ENCODE peak calls at places on chromosomes 13 and 19, in ten cellular contexts. One of them, this sample, is unnamed.

GRCh38 chr19:47284324-47284899 is 9.7 kb downstream of the INAFM1 start:
- DNase-seq in IMR-90: peak; percentile 68
- DNase-seq in transverse colon: no peak
- DNase-seq in K562: peak; percentile 42
- DNase-seq in heart left ventricle: no peak
- DNase-seq in esophagus squamous epithelium: no peak
- DNase-seq in GM12891: no peak
- DNase-seq in H1: no peak
- DNase-seq in breast epithelium: no peak
- DNase-seq in suprapubic skin: no peak
- DNase-seq in this sample: no peak

GRCh38 chr13:82867284-82867683 is 1015.0 kb downstream of the SLITRK1 start:
- DNase-seq in transverse colon: no peak
- DNase-seq in esophagus squamous epithelium: no peak
- DNase-seq in suprapubic skin: no peak
- DNase-seq in K562: no peak
- DNase-seq in GM12891: no peak
- DNase-seq in breast epithelium: no peak
- DNase-seq in IMR-90: no peak
- DNase-seq in H1: no peak
- DNase-seq in heart left ventricle: no peak
- DNase-seq in this sample: no peak

GRCh38 chr19:10006752-10007323 is 3.5 kb downstream of the COL5A3 start:
- DNase-seq in IMR-90: no peak
- DNase-seq in breast epithelium: no peak
- DNase-seq in suprapubic skin: no peak
- DNase-seq in GM12891: no peak
- DNase-seq in esophagus squamous epithelium: no peak
- DNase-seq in transverse colon: no peak
- DNase-seq in K562: no peak
- DNase-seq in H1: no peak
- DNase-seq in heart left ventricle: no peak
- DNase-seq in this sample: no peak

GRCh38 chr19:35017507-35017906 is 12.8 kb upstream of the SCN1B start:
- DNase-seq in esophagus squamous epithelium: no peak
- DNase-seq in H1: no peak
- DNase-seq in K562: no peak
- DNase-seq in breast epithelium: no peak
- DNase-seq in heart left ventricle: no peak
- DNase-seq in suprapubic skin: peak; percentile 47
- DNase-seq in IMR-90: no peak
- DNase-seq in transverse colon: no peak
- DNase-seq in GM12891: no peak
- DNase-seq in this sample: no peak

GRCh38 chr19:56273563-56274117 is 1.1 kb downstream of the EDDM13 start:
- DNase-seq in IMR-90: peak; percentile 45
- DNase-seq in H1: no peak
- DNase-seq in transverse colon: no peak
- DNase-seq in esophagus squamous epithelium: no peak
- DNase-seq in K562: no peak
- DNase-seq in heart left ventricle: no peak
- DNase-seq in suprapubic skin: no peak
- DNase-seq in GM12891: no peak
- DNase-seq in breast epithelium: no peak
- DNase-seq in this sample: no peak

GRCh38 chr19:14763497-14764145 is 14.7 kb downstream of the ADGRE2 start:
- DNase-seq in breast epithelium: no peak
- DNase-seq in GM12891: no peak
- DNase-seq in IMR-90: no peak
- DNase-seq in heart left ventricle: no peak
- DNase-seq in H1: no peak
- DNase-seq in esophagus squamous epithelium: no peak
- DNase-seq in transverse colon: no peak
- DNase-seq in suprapubic skin: no peak
- DNase-seq in K562: no peak
- DNase-seq in this sample: no peak

GRCh38 chr13:46354143-46355087 is 32.6 kb downstream of the RUBCNL start:
- DNase-seq in suprapubic skin: no peak
- DNase-seq in heart left ventricle: no peak
- DNase-seq in breast epithelium: no peak
- DNase-seq in GM12891: no peak
- DNase-seq in esophagus squamous epithelium: no peak
- DNase-seq in transverse colon: no peak
- DNase-seq in K562: no peak
- DNase-seq in IMR-90: peak; percentile 88
- DNase-seq in H1: no peak
- DNase-seq in this sample: no peak

GRCh38 chr13:109985871-109986270 is 199.5 kb upstream of the IRS2 start:
- DNase-seq in GM12891: no peak
- DNase-seq in K562: no peak
- DNase-seq in breast epithelium: no peak
- DNase-seq in esophagus squamous epithelium: no peak
- DNase-seq in heart left ventricle: no peak
- DNase-seq in IMR-90: peak; percentile 23
- DNase-seq in suprapubic skin: no peak
- DNase-seq in H1: no peak
- DNase-seq in transverse colon: no peak
- DNase-seq in this sample: no peak

GRCh38 chr13:21736926-21737325 is 66.1 kb downstream of the FGF9 start:
- DNase-seq in transverse colon: no peak
- DNase-seq in heart left ventricle: no peak
- DNase-seq in IMR-90: no peak
- DNase-seq in suprapubic skin: no peak
- DNase-seq in K562: no peak
- DNase-seq in esophagus squamous epithelium: no peak
- DNase-seq in GM12891: no peak
- DNase-seq in breast epithelium: no peak
- DNase-seq in H1: no peak
- DNase-seq in this sample: no peak

GRCh38 chr13:98307744-98308524 is 130.9 kb upstream of the RNF113B start:
- DNase-seq in K562: no peak
- DNase-seq in IMR-90: peak; percentile 88
- DNase-seq in suprapubic skin: no peak
- DNase-seq in esophagus squamous epithelium: no peak
- DNase-seq in heart left ventricle: peak; percentile 40
- DNase-seq in H1: no peak
- DNase-seq in breast epithelium: no peak
- DNase-seq in GM12891: no peak
- DNase-seq in transverse colon: no peak
- DNase-seq in this sample: no peak

GRCh38 chr13:100808848-100809247 is 134.3 kb upstream of the TMTC4 start:
- DNase-seq in suprapubic skin: no peak
- DNase-seq in esophagus squamous epithelium: no peak
- DNase-seq in transverse colon: no peak
- DNase-seq in GM12891: no peak
- DNase-seq in IMR-90: no peak
- DNase-seq in breast epithelium: no peak
- DNase-seq in heart left ventricle: no peak
- DNase-seq in H1: no peak
- DNase-seq in K562: no peak
- DNase-seq in this sample: no peak

GRCh38 chr19:4297901-4298771 is 4.1 kb downstream of the TMIGD2 start:
- DNase-seq in K562: no peak
- DNase-seq in heart left ventricle: no peak
- DNase-seq in esophagus squamous epithelium: no peak
- DNase-seq in H1: no peak
- DNase-seq in transverse colon: no peak
- DNase-seq in GM12891: no peak
- DNase-seq in suprapubic skin: no peak
- DNase-seq in IMR-90: no peak
- DNase-seq in breast epithelium: no peak
- DNase-seq in this sample: no peak

GRCh38 chr13:87035538-87035937 is 635.6 kb upstream of the SLITRK5 start:
- DNase-seq in suprapubic skin: no peak
- DNase-seq in breast epithelium: no peak
- DNase-seq in H1: no peak
- DNase-seq in transverse colon: no peak
- DNase-seq in esophagus squamous epithelium: no peak
- DNase-seq in IMR-90: no peak
- DNase-seq in GM12891: no peak
- DNase-seq in K562: no peak
- DNase-seq in heart left ventricle: no peak
- DNase-seq in this sample: no peak

GRCh38 chr19:48135411-48135810 is 24.8 kb upstream of the PLA2G4C start:
- DNase-seq in heart left ventricle: no peak
- DNase-seq in esophagus squamous epithelium: no peak
- DNase-seq in K562: no peak
- DNase-seq in suprapubic skin: no peak
- DNase-seq in H1: no peak
- DNase-seq in breast epithelium: no peak
- DNase-seq in transverse colon: no peak
- DNase-seq in IMR-90: no peak
- DNase-seq in GM12891: no peak
- DNase-seq in this sample: no peak

GRCh38 chr13:93727301-93728141 is 500.9 kb downstream of the GPC6 start:
- DNase-seq in GM12891: no peak
- DNase-seq in esophagus squamous epithelium: no peak
- DNase-seq in H1: no peak
- DNase-seq in transverse colon: no peak
- DNase-seq in heart left ventricle: no peak
- DNase-seq in suprapubic skin: no peak
- DNase-seq in breast epithelium: no peak
- DNase-seq in K562: no peak
- DNase-seq in IMR-90: peak; percentile 82
- DNase-seq in this sample: no peak

GRCh38 chr19:17340302-17340870 is 3.0 kb downstream of the GTPBP3 start:
- DNase-seq in esophagus squamous epithelium: no peak
- DNase-seq in breast epithelium: no peak
- DNase-seq in K562: peak; percentile 22
- DNase-seq in suprapubic skin: peak; percentile 67
- DNase-seq in GM12891: no peak
- DNase-seq in transverse colon: peak; percentile 88
- DNase-seq in H1: peak; percentile 77
- DNase-seq in IMR-90: no peak
- DNase-seq in heart left ventricle: no peak
- DNase-seq in this sample: peak; percentile 93

GRCh38 chr19:17341386-17341785 is 4.0 kb downstream of the GTPBP3 start:
- DNase-seq in GM12891: no peak
- DNase-seq in transverse colon: no peak
- DNase-seq in IMR-90: no peak
- DNase-seq in esophagus squamous epithelium: no peak
- DNase-seq in H1: no peak
- DNase-seq in heart left ventricle: no peak
- DNase-seq in breast epithelium: no peak
- DNase-seq in K562: no peak
- DNase-seq in suprapubic skin: no peak
- DNase-seq in this sample: no peak

GRCh38 chr19:17339088-17339741 is 1.9 kb downstream of the GTPBP3 start:
- DNase-seq in GM12891: no peak
- DNase-seq in heart left ventricle: no peak
- DNase-seq in esophagus squamous epithelium: no peak
- DNase-seq in breast epithelium: no peak
- DNase-seq in suprapubic skin: peak; percentile 74
- DNase-seq in transverse colon: no peak
- DNase-seq in IMR-90: no peak
- DNase-seq in K562: peak; percentile 69
- DNase-seq in H1: no peak
- DNase-seq in this sample: no peak

GRCh38 chr19:17341845-17342244 is 4.5 kb downstream of the GTPBP3 start:
- DNase-seq in IMR-90: no peak
- DNase-seq in K562: no peak
- DNase-seq in breast epithelium: no peak
- DNase-seq in H1: no peak
- DNase-seq in transverse colon: no peak
- DNase-seq in GM12891: no peak
- DNase-seq in esophagus squamous epithelium: no peak
- DNase-seq in suprapubic skin: no peak
- DNase-seq in heart left ventricle: no peak
- DNase-seq in this sample: no peak

DNA sequence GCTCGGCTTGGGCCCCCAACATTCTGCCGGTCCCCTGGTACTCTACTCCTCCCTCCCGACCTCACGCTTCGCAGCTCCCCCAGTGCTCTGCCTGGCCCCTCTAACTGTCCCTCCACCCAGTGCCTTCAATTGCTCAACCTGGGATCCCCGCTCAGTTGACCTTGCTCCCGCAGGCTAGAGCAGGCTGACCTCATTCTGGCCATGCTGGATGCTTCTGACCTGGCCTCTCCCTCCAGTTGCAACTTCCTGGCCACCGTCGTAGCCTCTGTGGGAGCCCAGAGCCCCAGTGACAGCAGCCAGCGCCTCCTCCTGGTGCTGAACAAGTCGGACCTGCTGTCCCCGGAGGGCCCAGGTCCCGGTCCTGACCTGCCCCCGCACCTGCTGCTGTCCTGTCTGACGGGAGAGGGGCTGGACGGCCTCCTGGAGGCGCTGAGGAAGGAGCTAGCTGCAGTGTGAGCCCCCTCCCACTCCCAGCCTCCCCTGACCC is 3.6 kb downstream of the GTPBP3 start:
- DNase-seq in suprapubic skin: no peak
- DNase-seq in heart left ventricle: no peak
- DNase-seq in H1: no peak
- DNase-seq in GM12891: no peak
- DNase-seq in K562: no peak
- DNase-seq in breast epithelium: no peak
- DNase-seq in transverse colon: no peak
- DNase-seq in esophagus squamous epithelium: no peak
- DNase-seq in IMR-90: no peak
- DNase-seq in this sample: peak; percentile 89
- TF ChIP-seq POLR2A in suprapubic skin: no peak
- TF ChIP-seq POLR2A in heart left ventricle: no peak
- TF ChIP-seq POLR2A in H1: no peak
- TF ChIP-seq POLR2A in GM12891: no peak
- TF ChIP-seq POLR2A in K562: no peak
- TF ChIP-seq POLR2A in breast epithelium: no peak
- TF ChIP-seq POLR2A in transverse colon: no peak
- TF ChIP-seq POLR2A in esophagus squamous epithelium: no peak
- TF ChIP-seq POLR2A in IMR-90: no peak
- TF ChIP-seq POLR2A in this sample: peak; percentile 43

GRCh38 chr19:17605761-17606745 is 50.6 kb downstream of the COLGALT1 start:
- DNase-seq in transverse colon: peak; percentile 72
- DNase-seq in K562: peak; percentile 96
- DNase-seq in GM12891: peak; percentile 93
- DNase-seq in suprapubic skin: peak; percentile 81
- DNase-seq in esophagus squamous epithelium: peak; percentile 31
- DNase-seq in IMR-90: peak; percentile 56
- DNase-seq in breast epithelium: peak; percentile 52
- DNase-seq in heart left ventricle: peak; percentile 75
- DNase-seq in H1: peak; percentile 97
- DNase-seq in this sample: peak; percentile 75
- TF ChIP-seq POLR2A in transverse colon: no peak
- TF ChIP-seq POLR2A in K562: peak; percentile 82
- TF ChIP-seq POLR2A in GM12891: no peak
- TF ChIP-seq POLR2A in suprapubic skin: no peak
- TF ChIP-seq POLR2A in esophagus squamous epithelium: no peak
- TF ChIP-seq POLR2A in IMR-90: no peak
- TF ChIP-seq POLR2A in breast epithelium: no peak
- TF ChIP-seq POLR2A in heart left ventricle: no peak
- TF ChIP-seq POLR2A in H1: peak; percentile 68
- TF ChIP-seq POLR2A in this sample: no peak

GRCh38 chr19:38265213-38265861 is 964 bp downstream of the SPINT2 start:
- DNase-seq in transverse colon: peak; percentile 63
- DNase-seq in esophagus squamous epithelium: no peak
- DNase-seq in GM12891: no peak
- DNase-seq in H1: no peak
- DNase-seq in breast epithelium: peak; percentile 52
- DNase-seq in heart left ventricle: no peak
- DNase-seq in K562: no peak
- DNase-seq in suprapubic skin: no peak
- DNase-seq in IMR-90: no peak
- DNase-seq in this sample: no peak
- TF ChIP-seq POLR2A in transverse colon: no peak
- TF ChIP-seq POLR2A in esophagus squamous epithelium: no peak
- TF ChIP-seq POLR2A in GM12891: no peak
- TF ChIP-seq POLR2A in H1: no peak
- TF ChIP-seq POLR2A in breast epithelium: no peak
- TF ChIP-seq POLR2A in heart left ventricle: no peak
- TF ChIP-seq POLR2A in K562: no peak
- TF ChIP-seq POLR2A in suprapubic skin: no peak
- TF ChIP-seq POLR2A in IMR-90: no peak
- TF ChIP-seq POLR2A in this sample: no peak

GRCh38 chr19:646798-647565 is 7.3 kb downstream of the FGF22 start:
- DNase-seq in breast epithelium: no peak
- DNase-seq in esophagus squamous epithelium: no peak
- DNase-seq in heart left ventricle: no peak
- DNase-seq in transverse colon: no peak
- DNase-seq in GM12891: no peak
- DNase-seq in IMR-90: no peak
- DNase-seq in suprapubic skin: no peak
- DNase-seq in K562: peak; percentile 7
- DNase-seq in H1: no peak
- DNase-seq in this sample: no peak
- TF ChIP-seq POLR2A in breast epithelium: no peak
- TF ChIP-seq POLR2A in esophagus squamous epithelium: no peak
- TF ChIP-seq POLR2A in heart left ventricle: no peak
- TF ChIP-seq POLR2A in transverse colon: no peak
- TF ChIP-seq POLR2A in GM12891: no peak
- TF ChIP-seq POLR2A in IMR-90: no peak
- TF ChIP-seq POLR2A in suprapubic skin: no peak
- TF ChIP-seq POLR2A in K562: peak; percentile 34
- TF ChIP-seq POLR2A in H1: no peak
- TF ChIP-seq POLR2A in this sample: no peak

This sample was measured in adrenal gland.